ENCODE peak calls at places on chromosomes 12 and 14, in ten cellular contexts. M is pancreas; L is stimulated activated CD4-positive, alpha-beta T cell treated with anti-CD3 and anti-CD28 coated beads, Interleukin-2, amount 100 ng/mL, for 24 hours; V is EH; F is astrocyte of the spinal cord; I is NCI-H1436; J is posterior cingulate gyrus; D is heart left ventricle; U is HTR-8/SVneo; Z is iris pigment epithelial cell. K is an unnamed sample.

GRCh38 chr14:89267163-89267562 is 149.9 kb downstream of the FOXN3 start:
- DNase-seq in J (no peak), F (no peak), Z (no peak), M (no peak), V (no peak), L (no peak), I (no peak), U (no peak), D (no peak), K (no peak)

GRCh38 chr14:77950371-77950770 is 150.5 kb downstream of the ADCK1 start:
- DNase-seq in L (no peak), J (peak), F (peak), D (no peak), M (no peak), Z (no peak), I (no peak), V (no peak), U (no peak), K (no peak)

GRCh38 chr12:6639151-6639773 is 3.5 kb upstream of the LPAR5 start:
- DNase-seq in D (no peak), U (no peak), V (no peak), J (no peak), L (no peak), I (no peak), Z (no peak), M (no peak), F (no peak), K (no peak)

GRCh38 chr12:121980211-121980891 is 41.3 kb upstream of the BCL7A start:
- DNase-seq in J (no peak), L (no peak), I (no peak), Z (peak), V (peak), M (no peak), U (no peak), D (no peak), F (peak), K (no peak)

GRCh38 chr14:89543420-89543790 is 126.4 kb upstream of the FOXN3 start:
- DNase-seq in U (no peak), Z (no peak), L (no peak), V (no peak), M (peak), F (peak), I (no peak), J (peak), D (no peak), K (no peak)

GRCh38 chr12:98830657-98831056 is 185.6 kb downstream of the APAF1 start:
- DNase-seq in Z (no peak), F (no peak), M (no peak), V (no peak), L (no peak), J (no peak), D (no peak), U (no peak), I (no peak), K (no peak)

GRCh38 chr12:89311703-89312293 is 40.5 kb downstream of the DUSP6 start:
- DNase-seq in L (no peak), U (no peak), F (no peak), V (no peak), J (no peak), M (peak), I (no peak), Z (no peak), D (no peak), K (no peak)

GRCh38 chr14:85387181-85387580 is 142.8 kb upstream of the FLRT2 start:
- DNase-seq in F (no peak), M (no peak), L (no peak), Z (peak), U (no peak), D (no peak), V (no peak), J (no peak), I (no peak), K (no peak)

GRCh38 chr12:94244165-94245133 is 96.1 kb downstream of the PLXNC1 start:
- DNase-seq in F (no peak), V (no peak), U (no peak), L (peak), J (no peak), I (no peak), D (peak), M (no peak), Z (no peak), K (no peak)

GRCh38 chr12:114562654-114563053 is 121.3 kb downstream of the TBX3 start:
- DNase-seq in D (no peak), Z (no peak), U (no peak), F (no peak), J (no peak), L (no peak), I (no peak), V (no peak), M (no peak), K (no peak)

GRCh38 chr12:26044007-26044394 is 80.8 kb downstream of the BHLHE41 start:
- DNase-seq in Z (no peak), F (peak), M (no peak), L (no peak), D (no peak), V (peak), U (no peak), I (no peak), J (no peak), K (no peak)

GRCh38 chr14:75946785-75947184 is 35.0 kb downstream of the TGFB3 start:
- DNase-seq in M (no peak), J (no peak), Z (no peak), U (no peak), I (no peak), D (no peak), L (no peak), V (no peak), F (no peak), K (no peak)

GRCh38 chr12:107497231-107497630 is 188.4 kb upstream of the PWP1 start:
- DNase-seq in I (no peak), Z (no peak), U (no peak), V (no peak), J (no peak), F (no peak), M (no peak), D (no peak), L (no peak), K (no peak)

GRCh38 chr12:43832506-43833168 is 3.2 kb upstream of the TMEM117 start:
- DNase-seq in J (no peak), Z (no peak), V (no peak), D (no peak), F (no peak), U (no peak), L (no peak), I (no peak), M (no peak), K (no peak)

GRCh38 chr14:31560759-31561154 is 447 bp upstream of the NUBPL start:
- DNase-seq in Z (no peak), U (no peak), M (no peak), J (no peak), L (no peak), I (no peak), D (no peak), F (peak), V (no peak), K (peak)

GRCh38 chr14:58285132-58285531 is 13.2 kb upstream of the ARID4A start:
- DNase-seq in J (no peak), M (no peak), U (no peak), L (no peak), V (no peak), F (no peak), Z (no peak), I (no peak), D (no peak), K (no peak)

GRCh38 chr12:110750784-110751461 is 8.2 kb upstream of the PPP1CC start:
- DNase-seq in F (peak), V (peak), I (no peak), J (no peak), U (no peak), D (peak), Z (no peak), L (no peak), M (no peak), K (no peak)

GRCh38 chr12:108403952-108404351 is 64.8 kb upstream of the CMKLR1 start:
- DNase-seq in M (no peak), Z (no peak), J (no peak), F (no peak), I (no peak), L (no peak), D (no peak), U (no peak), V (no peak), K (no peak)